ENCODE peak calls at places on chromosome 4, in seven cellular contexts. L is adrenal gland, U is tibial nerve, K is stomach, N is OCI-LY7, S is adipocyte, I is neuronal stem cell. A is an unnamed sample.
A peak's percentile ranks its signal among the peaks of the same experiment; 100 is the strongest.

GRCh38 chr4:39526283-39526682 is 956 bp downstream of the UGDH start:
- DNase-seq in S (peak; percentile 33), L (no peak), K (no peak), I (no peak), U (no peak), N (peak; percentile 2), A (no peak)

GRCh38 chr4:13918110-13918509 is 290.6 kb upstream of the BOD1L1 start:
- DNase-seq in U (peak; percentile 21), I (no peak), L (peak; percentile 35), S (peak; percentile 92), N (no peak), K (no peak), A (no peak)

GRCh38 chr4:73257995-73258667 is 467 bp downstream of the ANKRD17 start:
- DNase-seq in S (peak; percentile 62), I (peak; percentile 40), K (no peak), U (peak; percentile 6), N (peak; percentile 70), L (no peak), A (no peak)

GRCh38 chr4:65999518-65999871 is 329.2 kb upstream of the EPHA5 start:
- DNase-seq in N (no peak), I (no peak), S (no peak), L (no peak), U (no peak), K (no peak), A (no peak)

GRCh38 chr4:125529071-125529470 is 214.3 kb downstream of the FAT4 start:
- DNase-seq in N (no peak), K (no peak), I (no peak), L (no peak), S (no peak), U (no peak), A (no peak)

GRCh38 chr4:142282870-142283431 is 563.1 kb downstream of the INPP4B start:
- DNase-seq in N (peak; percentile 4), L (no peak), K (no peak), U (peak; percentile 60), I (peak; percentile 32), S (peak; percentile 66), A (peak; percentile 45)

GRCh38 chr4:139584784-139585183 is 28.8 kb upstream of the SETD7 start:
- DNase-seq in U (no peak), I (no peak), S (peak; percentile 32), N (no peak), K (no peak), L (peak; percentile 57), A (no peak)

GRCh38 chr4:17230727-17231126 is 281.2 kb downstream of the QDPR start:
- DNase-seq in I (no peak), S (no peak), L (no peak), U (no peak), N (no peak), K (no peak), A (no peak)

GRCh38 chr4:1567808-1568581 is 116.1 kb downstream of the FAM53A start:
- DNase-seq in N (no peak), U (no peak), I (no peak), K (peak; percentile 44), L (no peak), S (no peak), A (no peak)

GRCh38 chr4:1950369-1950768 is 58.4 kb downstream of the NELFA start:
- DNase-seq in L (no peak), U (no peak), S (no peak), I (no peak), N (no peak), K (no peak), A (no peak)

GRCh38 chr4:123417813-123418212 is 21.2 kb downstream of the SPRY1 start:
- DNase-seq in K (no peak), N (no peak), I (no peak), L (no peak), S (no peak), U (no peak), A (no peak)

GRCh38 chr4:123415977-123416376 is 19.4 kb downstream of the SPRY1 start:
- DNase-seq in N (no peak), L (no peak), K (no peak), S (peak; percentile 74), U (no peak), I (no peak), A (no peak)

GRCh38 chr4:123419885-123420743 is 23.5 kb downstream of the SPRY1 start:
- DNase-seq in L (no peak), U (no peak), K (no peak), I (no peak), N (no peak), S (no peak), A (no peak)

GRCh38 chr4:123416462-123416861 is 19.9 kb downstream of the SPRY1 start:
- DNase-seq in S (no peak), K (no peak), N (no peak), I (no peak), U (no peak), L (no peak), A (no peak)

GRCh38 chr4:123418486-123418931 is 21.9 kb downstream of the SPRY1 start:
- DNase-seq in K (peak; percentile 43), N (peak; percentile 62), I (peak; percentile 85), S (peak; percentile 94), L (no peak), U (no peak), A (no peak)
- H3K4me1 ChIP-seq in K (peaks cover 11% of the 10 kb centered on the region), N (peaks cover 11% of the 10 kb centered on the region), I (peaks cover 17% of the 10 kb centered on the region), S (peaks cover 27% of the 10 kb centered on the region), L (peaks cover 17% of the 10 kb centered on the region), U (peaks cover 8% of the 10 kb centered on the region), A (peaks cover 11% of the 10 kb centered on the region)

GRCh38 chr4:133812954-133813353 is 388.6 kb downstream of the PABPC4L start:
- DNase-seq in K (no peak), N (no peak), I (no peak), L (no peak), S (no peak), U (no peak), A (no peak)
- H3K4me3 ChIP-seq in K (no peak overlapping the region), N (no peak overlapping the region), I (no peak overlapping the region), L (no peak overlapping the region), S (no peak overlapping the region), U (no peak overlapping the region), A (no peak overlapping the region)

GRCh38 chr4:8273450-8273849 is 3.9 kb downstream of the HTRA3 start:
- DNase-seq in L (no peak), N (no peak), I (no peak), U (no peak), K (no peak), S (no peak), A (no peak)

GRCh38 chr4:8274066-8274652 is 4.6 kb downstream of the HTRA3 start:
- DNase-seq in U (no peak), I (no peak), N (no peak), L (no peak), K (no peak), S (no peak), A (no peak)

GRCh38 chr4:8270912-8271815 is 1.6 kb downstream of the HTRA3 start:
- DNase-seq in U (no peak), I (no peak), N (no peak), K (no peak), L (no peak), S (no peak), A (no peak)

GRCh38 chr4:8271821-8272220 is 2.3 kb downstream of the HTRA3 start:
- DNase-seq in S (no peak), L (no peak), I (no peak), K (no peak), N (no peak), U (no peak), A (no peak)

DNA sequence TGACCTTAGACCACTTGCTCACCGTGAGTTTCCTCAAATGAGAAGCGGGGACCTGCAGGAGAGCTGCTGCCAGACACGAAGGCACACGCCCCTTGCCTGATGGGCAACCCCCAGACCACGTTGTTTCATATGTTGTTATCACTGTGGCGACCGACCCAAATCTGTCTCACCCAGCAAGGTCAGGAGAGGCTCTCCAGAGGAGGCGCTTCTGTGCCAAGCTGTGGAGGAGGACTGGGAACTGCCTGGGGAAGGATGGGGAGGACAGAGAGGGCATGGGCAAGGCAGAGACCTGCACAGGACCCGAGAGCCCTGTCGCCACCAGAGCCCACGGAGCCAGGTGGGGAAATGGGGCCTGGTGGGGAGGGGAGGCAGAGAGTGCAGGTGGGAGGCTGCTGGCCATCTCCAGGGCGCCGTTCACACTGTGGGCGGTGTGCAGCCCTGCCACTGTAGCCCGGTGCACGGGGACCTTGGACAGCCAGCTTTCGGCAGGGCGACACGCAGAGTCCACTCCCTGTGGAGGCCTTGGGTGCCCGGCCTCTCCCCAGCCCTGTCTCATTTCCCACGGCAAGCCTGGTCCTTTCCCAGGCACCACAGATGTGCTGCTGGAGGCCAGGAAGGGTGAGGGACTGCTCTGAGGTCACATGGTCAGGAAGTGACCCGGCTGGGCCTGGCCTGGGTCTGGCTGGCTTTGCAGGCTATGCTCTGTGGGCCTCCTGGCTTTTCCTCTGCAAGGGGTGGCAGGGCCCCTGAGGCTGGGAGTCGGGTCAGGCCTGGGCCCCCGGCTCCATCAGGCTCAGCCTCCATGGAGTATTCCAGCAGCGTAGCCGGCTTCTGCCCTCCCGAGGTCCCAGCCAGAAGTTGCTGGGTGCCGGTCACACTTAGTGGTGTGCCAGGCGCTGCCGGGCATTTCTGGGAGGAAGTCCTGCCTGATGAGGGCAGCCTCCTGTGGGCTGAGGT is 3.2 kb downstream of the HTRA3 start:
- DNase-seq in I (no peak), L (no peak), K (no peak), S (no peak), N (no peak), U (no peak), A (no peak)
- H3K4me1 ChIP-seq in I (peaks cover 2% of the 10 kb centered on the region), L (peaks cover 7% of the 10 kb centered on the region), K (peaks cover 35% of the 10 kb centered on the region), S (peaks cover 70% of the 10 kb centered on the region), N (no peaks in the 10 kb centered on the region), U (no peaks in the 10 kb centered on the region), A (no peaks in the 10 kb centered on the region)

DNA sequence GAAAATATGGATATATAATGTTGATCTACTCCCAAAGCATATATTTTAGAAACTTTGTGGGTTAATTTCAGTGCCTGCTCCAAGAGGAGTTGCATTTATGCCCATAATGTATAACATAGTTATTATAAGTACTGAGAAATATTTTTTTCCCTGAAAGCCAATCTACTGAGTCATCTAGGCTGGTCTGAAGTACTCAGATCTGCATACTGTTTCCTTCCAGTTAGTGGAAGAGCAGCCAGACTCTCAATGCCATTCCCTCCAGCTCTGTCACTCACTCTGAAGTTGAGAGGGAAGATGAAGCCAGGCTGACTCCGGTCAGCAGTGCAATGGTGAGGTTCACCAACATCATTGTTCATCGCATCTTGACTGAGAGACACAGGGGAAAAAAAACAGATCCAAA is 505.1 kb downstream of the PPARGC1A start:
- DNase-seq in U (no peak), S (no peak), L (no peak), I (no peak), K (no peak), N (no peak), A (no peak)
- H3K4me3 ChIP-seq in U (no peak overlapping the region), S (no peak overlapping the region), L (no peak overlapping the region), I (no peak overlapping the region), K (no peak overlapping the region), N (no peak overlapping the region), A (no peak overlapping the region)

GRCh38 chr4:4185528-4185927 is 41.2 kb downstream of the OTOP1 start:
- DNase-seq in S (no peak), U (no peak), K (no peak), L (no peak), N (no peak), I (no peak), A (no peak)
- H3K4me1 ChIP-seq in S (no peaks in the 10 kb centered on the region), U (no peaks in the 10 kb centered on the region), K (no peaks in the 10 kb centered on the region), L (no peaks in the 10 kb centered on the region), N (no peaks in the 10 kb centered on the region), I (no peaks in the 10 kb centered on the region), A (no peaks in the 10 kb centered on the region)

DNA sequence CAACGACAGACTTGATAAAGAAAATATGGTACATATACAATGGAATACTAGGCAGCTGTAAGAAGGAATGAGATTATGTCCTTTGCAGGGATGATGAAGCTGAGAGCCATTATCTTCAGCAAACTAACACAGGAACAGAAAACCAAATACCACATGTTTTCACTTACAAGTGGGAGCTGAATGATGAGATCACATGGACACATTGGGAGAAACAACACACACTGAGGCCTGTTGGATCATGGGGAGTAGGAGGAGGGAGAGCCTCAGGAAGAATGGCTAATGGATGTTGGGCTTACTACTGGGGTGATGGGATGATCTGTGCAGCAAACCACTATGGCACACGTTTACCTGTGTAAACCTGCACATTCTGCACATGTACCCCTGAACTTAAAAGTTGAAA is 209.7 kb downstream of the SPRY1 start:
- DNase-seq in S (no peak), N (no peak), I (no peak), K (no peak), U (no peak), L (no peak), A (no peak)
- H3K4me3 ChIP-seq in S (no peak overlapping the region), N (no peak overlapping the region), I (no peak overlapping the region), K (no peak overlapping the region), U (no peak overlapping the region), L (no peak overlapping the region), A (no peak overlapping the region)